ENCODE peak calls at places on chromosomes 1 and 21, in ten cellular contexts. K is GM04504, Y is MCF 10A, C is iris pigment epithelial cell, H is foreskin fibroblast, R is colonic mucosa, Q is cardiac muscle cell, U is NAMALWA, V is IMR-90, W is NCI-H1694 treated with DMSO at 0.1 percent for 48 hours. I is an unnamed sample.

GRCh38 chr21:46307625-46308024 is 16.0 kb downstream of the C21orf58 start:
- DNase-seq in Y (no peak), R (no peak), H (peak), V (peak), Q (no peak), U (no peak), C (peak), K (no peak), W (no peak), I (peak)

GRCh38 chr1:185601189-185601588 is 133.0 kb upstream of the HMCN1 start:
- DNase-seq in W (no peak), K (no peak), H (no peak), U (no peak), V (no peak), R (no peak), C (no peak), Y (no peak), Q (no peak), I (no peak)

GRCh38 chr21:16572032-16572431 is 842.2 kb downstream of the USP25 start:
- DNase-seq in Y (no peak), V (peak), Q (no peak), W (no peak), K (no peak), C (peak), R (no peak), H (peak), U (no peak), I (no peak)

GRCh38 chr21:41970099-41970391 is 16.2 kb upstream of the C2CD2 start:
- DNase-seq in Y (no peak), Q (no peak), K (no peak), U (no peak), H (no peak), W (no peak), R (peak), V (no peak), C (no peak), I (no peak)

GRCh38 chr1:150567341-150567716 is 12.1 kb downstream of the MCL1 start:
- DNase-seq in V (peak), W (no peak), C (peak), Q (no peak), H (no peak), Y (no peak), K (no peak), U (peak), R (no peak), I (peak)

GRCh38 chr1:91217911-91218310 is 186.7 kb downstream of the HFM1 start:
- DNase-seq in Q (no peak), R (no peak), W (no peak), C (no peak), H (no peak), Y (no peak), V (no peak), K (no peak), U (no peak), I (no peak)

GRCh38 chr1:46595127-46595526 is 8.9 kb downstream of the MKNK1 start:
- DNase-seq in C (no peak), K (no peak), R (peak), U (no peak), V (no peak), Q (no peak), H (no peak), Y (no peak), W (no peak), I (no peak)

GRCh38 chr1:228048659-228049333 is 33.7 kb upstream of the ARF1 start:
- DNase-seq in Y (no peak), W (no peak), H (no peak), R (no peak), C (no peak), K (no peak), Q (no peak), V (no peak), U (no peak), I (no peak)

GRCh38 chr1:59604191-59604590 is 210.6 kb upstream of the HOOK1 start:
- DNase-seq in C (peak), W (no peak), K (no peak), H (peak), Q (no peak), U (no peak), Y (no peak), R (no peak), V (peak), I (no peak)

GRCh38 chr1:86696522-86696921 is 7.9 kb upstream of the SH3GLB1 start:
- DNase-seq in Q (no peak), H (peak), V (peak), K (no peak), R (no peak), W (no peak), C (peak), U (no peak), Y (no peak), I (no peak)

GRCh38 chr1:29245876-29246275 is 9.6 kb downstream of the PTPRU start:
- DNase-seq in Y (peak), Q (no peak), R (no peak), W (peak), H (peak), U (peak), K (no peak), V (peak), C (peak), I (peak)

GRCh38 chr1:225652726-225653462 is at the start of gene ENAH:
- DNase-seq in Q (peak), W (peak), C (peak), H (peak), Y (peak), V (peak), R (peak), K (peak), U (peak), I (peak)

GRCh38 chr1:36157115-36157903 is 1.3 kb downstream of the MAP7D1 start:
- DNase-seq in H (no peak), Q (no peak), U (no peak), R (no peak), C (peak), W (no peak), K (no peak), Y (peak), V (no peak), I (peak)

GRCh38 chr1:189180057-189180456 is 1297.6 kb downstream of the BRINP3 start:
- DNase-seq in U (no peak), Y (no peak), Q (no peak), C (peak), H (no peak), R (no peak), W (no peak), V (no peak), K (no peak), I (no peak)

GRCh38 chr21:18298228-18298627 is 53.6 kb downstream of the CHODL start:
- DNase-seq in V (no peak), K (no peak), R (no peak), W (no peak), H (no peak), C (no peak), U (peak), Q (no peak), Y (peak), I (no peak)

GRCh38 chr1:219771039-219771438 is 157.3 kb downstream of the SLC30A10 start:
- DNase-seq in C (peak), Q (no peak), R (no peak), K (peak), Y (peak), V (peak), H (peak), W (no peak), U (no peak), I (no peak)

I was measured in osteoblast.